ENCODE peak calls at places on chromosomes 4 and X, in seven cellular contexts. A is fibroblast of villous mesenchyme, W is glutamatergic neuron, F is GM20000, P is cardiac muscle cell, N is suprapubic skin, L is heart right ventricle. R is an unnamed sample.

GRCh38 chr4:185685804-185686203 is 126.2 kb downstream of the SORBS2 start:
- DNase-seq in N (no peak), L (no peak), W (no peak), A (no peak), P (no peak), F (no peak), R (no peak)

GRCh38 chrX:17078031-17078730 is 131.7 kb downstream of the REPS2 start:
- DNase-seq in L (no peak), P (no peak), N (no peak), F (no peak), W (no peak), A (peak), R (no peak)

GRCh38 chr4:138243369-138243768 is 1.2 kb upstream of the SLC7A11 start:
- DNase-seq in F (no peak), L (no peak), P (no peak), A (no peak), N (no peak), W (no peak), R (no peak)

GRCh38 chr4:11232004-11232403 is 196.7 kb downstream of the HS3ST1 start:
- DNase-seq in P (no peak), L (no peak), N (no peak), F (no peak), W (no peak), A (no peak), R (no peak)

GRCh38 chr4:184448828-184449227 is 25.5 kb downstream of the IRF2 start:
- DNase-seq in A (peak), L (peak), P (no peak), F (peak), W (no peak), N (no peak), R (no peak)

GRCh38 chr4:107774681-107775080 is 50.1 kb upstream of the SGMS2 start:
- DNase-seq in A (no peak), W (no peak), P (no peak), N (no peak), L (no peak), F (no peak), R (no peak)

GRCh38 chr4:183876268-183876934 is 28.7 kb upstream of the STOX2 start:
- DNase-seq in F (no peak), L (peak), P (no peak), A (peak), W (no peak), N (no peak), R (no peak)

GRCh38 chrX:12411831-12412230 is 273.6 kb downstream of the FRMPD4 start:
- DNase-seq in N (no peak), L (no peak), F (no peak), P (no peak), A (no peak), W (no peak), R (no peak)

GRCh38 chr4:68865760-68866159 is 50.0 kb downstream of the UGT2B10 start:
- DNase-seq in L (no peak), W (no peak), P (no peak), A (no peak), N (no peak), F (no peak), R (no peak)
- TF ChIP-seq CTCF in L (no peak), W (no peak), P (no peak), A (no peak), N (no peak), F (no peak), R (no peak)

GRCh38 chr4:65670331-65671031 is at the start of gene EPHA5:
- DNase-seq in N (peak), W (peak), A (peak), F (peak), L (peak), P (peak), R (peak)
- TF ChIP-seq CTCF in N (peak), W (peak), A (peak), F (no peak), L (no peak), P (peak), R (peak)

DNA sequence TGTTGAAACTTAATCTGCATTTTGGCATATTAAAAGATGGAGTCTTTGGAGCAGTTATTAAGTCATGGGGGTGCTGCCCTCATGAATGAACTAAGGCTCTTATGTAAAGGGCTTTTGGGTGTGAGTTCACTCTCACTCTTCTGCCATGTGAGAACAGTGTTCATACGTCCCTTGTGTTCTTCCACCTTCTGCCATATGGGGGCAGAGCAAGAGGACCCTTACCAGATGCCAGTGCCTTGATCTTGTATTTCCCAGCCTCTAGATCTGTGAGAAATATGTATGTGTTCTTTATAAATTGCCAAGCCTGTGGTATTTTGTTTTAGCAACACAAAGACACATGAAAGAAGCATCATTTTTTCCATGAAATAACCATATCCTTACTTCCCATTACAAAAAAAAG is 213.9 kb downstream of the SPOCK3 start:
- DNase-seq in N (no peak), L (no peak), F (no peak), P (peak), W (peak), A (peak), R (no peak)
- TF ChIP-seq CTCF in N (no peak), L (no peak), F (peak), P (peak), W (no peak), A (peak), R (peak)

GRCh38 chr4:177441061-177441802 is 1.0 kb downstream of the AGA start:
- DNase-seq in F (peak), P (no peak), A (peak), W (no peak), N (no peak), L (no peak), R (no peak)
- TF ChIP-seq CTCF in F (no peak), P (peak), A (no peak), W (peak), N (peak), L (no peak), R (no peak)

R was measured in nephron progenitor cell.